ENCODE peak calls at places on chromosomes 11 and 22, in four cellular contexts. J is sigmoid colon, W is LNCaP clone FGC, O is upper lobe of right lung. F is an unnamed sample.

GRCh38 chr11:71490044-71490730 is 36.9 kb upstream of the KRTAP5-7 start:
- DNase-seq in O (no peak), W (no peak), J (peak), F (no peak)

GRCh38 chr11:30560345-30561106 is 25.6 kb downstream of the MPPED2 start:
- DNase-seq in O (no peak), W (no peak), J (no peak), F (no peak)

GRCh38 chr22:22555596-22555995 is 3.5 kb downstream of the PRAME start:
- DNase-seq in J (no peak), O (no peak), W (no peak), F (no peak)

GRCh38 chr11:66020618-66021357 is 5.5 kb downstream of the CATSPER1 start:
- DNase-seq in J (no peak), W (no peak), O (peak), F (no peak)

GRCh38 chr11:97461044-97461880 is 1071.4 kb downstream of the JRKL start:
- DNase-seq in W (no peak), J (no peak), O (peak), F (no peak)

GRCh38 chr11:17779861-17780594 is 45.4 kb downstream of the KCNC1 start:
- DNase-seq in W (no peak), J (peak), O (no peak), F (no peak)

GRCh38 chr11:8834379-8834778 is 76.6 kb upstream of the AKIP1 start:
- DNase-seq in O (no peak), J (no peak), W (no peak), F (no peak)

GRCh38 chr11:33835143-33835878 is 56.6 kb downstream of the LMO2 start:
- DNase-seq in J (no peak), W (peak), O (no peak), F (no peak)

GRCh38 chr11:29343465-29344333 is 673.1 kb downstream of the KCNA4 start:
- DNase-seq in O (peak), J (no peak), W (peak), F (peak)

GRCh38 chr11:14347991-14348390 is 11.0 kb downstream of the RRAS2 start:
- DNase-seq in W (no peak), O (no peak), J (no peak), F (no peak)

GRCh38 chr11:66186470-66186869 is 82.0 kb upstream of the RAB1B start:
- DNase-seq in J (no peak), O (no peak), W (no peak), F (no peak)

GRCh38 chr22:20514658-20515406 is 7.4 kb downstream of the MED15 start:
- DNase-seq in J (no peak), O (no peak), W (no peak), F (no peak)

GRCh38 chr11:17811416-17811815 is 76.8 kb downstream of the KCNC1 start:
- DNase-seq in J (no peak), O (no peak), W (no peak), F (no peak)

GRCh38 chr22:36578619-36579018 is 49.7 kb upstream of the EIF3D start:
- DNase-seq in W (no peak), J (no peak), O (no peak), F (peak)

GRCh38 chr11:45021692-45022130 is 71.0 kb upstream of the TP53I11 start:
- DNase-seq in W (no peak), J (peak), O (peak), F (peak)

GRCh38 chr11:1746956-1747752 is 3.2 kb downstream of the IFITM10 start:
- DNase-seq in W (no peak), O (peak), J (peak), F (peak)

GRCh38 chr11:107999759-108000455 is 8.8 kb upstream of the CUL5 start:
- DNase-seq in J (no peak), W (no peak), O (no peak), F (peak)

GRCh38 chr11:92225563-92226308 is 1.1 kb downstream of the FAT3 start:
- DNase-seq in J (peak), W (no peak), O (peak), F (peak)

GRCh38 chr11:32334822-32335221 is 100.5 kb downstream of the WT1 start:
- DNase-seq in W (no peak), O (no peak), J (no peak), F (peak)

GRCh38 chr11:108624196-108624925 is 30.8 kb upstream of the EXPH5 start:
- DNase-seq in O (no peak), J (no peak), W (no peak), F (no peak)

GRCh38 chr11:63761173-63761572 is 7.4 kb downstream of the ZFTA start:
- DNase-seq in O (no peak), J (no peak), W (no peak), F (peak)

GRCh38 chr11:288328-289144 is at the start of gene PGGHG:
- DNase-seq in W (no peak), O (peak), J (peak), F (peak)

GRCh38 chr11:77568306-77568705 is 21.4 kb upstream of the AQP11 start:
- DNase-seq in W (no peak), O (no peak), J (no peak), F (no peak)

GRCh38 chr11:129943036-129943435 is 47.7 kb upstream of the NFRKB start:
- DNase-seq in J (no peak), W (no peak), O (no peak), F (no peak)

GRCh38 chr11:102705626-102706025 is at the start of gene MMP27:
- DNase-seq in J (no peak), W (no peak), O (no peak), F (no peak)

GRCh38 chr11:959608-960007 is 33.9 kb downstream of the AP2A2 start:
- DNase-seq in J (no peak), O (no peak), W (no peak), F (no peak)

GRCh38 chr11:76164081-76164480 is 42.2 kb downstream of the WNT11 start:
- DNase-seq in W (no peak), J (no peak), O (no peak), F (no peak)

GRCh38 chr11:92227233-92227593 is 2.6 kb downstream of the FAT3 start:
- DNase-seq in O (no peak), W (no peak), J (no peak), F (peak)

DNA sequence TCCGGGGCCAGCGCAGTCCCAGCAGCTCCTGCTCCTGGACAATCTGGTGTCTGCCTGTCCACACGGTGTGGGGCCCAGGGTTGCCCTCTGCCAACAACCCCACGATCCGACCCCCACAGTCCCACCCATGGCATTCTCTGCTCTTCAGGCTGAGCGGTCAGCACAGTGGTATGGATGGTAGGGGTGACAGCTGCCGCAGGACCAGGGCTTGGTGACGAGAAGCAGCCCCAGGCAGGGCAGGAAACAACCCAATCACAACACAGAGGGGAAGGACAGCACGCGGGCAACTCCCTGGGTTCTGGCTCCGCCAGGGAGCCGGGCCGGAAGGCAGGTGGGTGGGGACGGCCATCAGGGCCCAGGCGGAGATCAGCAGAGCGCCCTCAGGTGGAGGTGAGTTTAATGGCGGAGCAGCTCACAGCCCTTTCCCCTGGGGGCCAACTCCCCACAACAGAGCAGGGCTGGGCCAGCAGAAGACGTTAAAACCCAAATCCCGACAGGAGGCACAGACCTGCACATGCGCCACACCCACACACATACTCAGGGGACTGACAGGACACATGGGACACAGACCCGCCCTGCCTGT is 5.3 kb upstream of the CHADL start:
- DNase-seq in O (no peak), J (no peak), W (no peak), F (peak)
- TF ChIP-seq CTCF in O (no peak), J (no peak), W (no peak), F (peak)

GRCh38 chr11:59221438-59221837 is 8.7 kb upstream of the MPEG1 start:
- DNase-seq in J (no peak), O (no peak), W (no peak), F (no peak)
- TF ChIP-seq CTCF in J (no peak), O (no peak), W (no peak), F (no peak)

DNA sequence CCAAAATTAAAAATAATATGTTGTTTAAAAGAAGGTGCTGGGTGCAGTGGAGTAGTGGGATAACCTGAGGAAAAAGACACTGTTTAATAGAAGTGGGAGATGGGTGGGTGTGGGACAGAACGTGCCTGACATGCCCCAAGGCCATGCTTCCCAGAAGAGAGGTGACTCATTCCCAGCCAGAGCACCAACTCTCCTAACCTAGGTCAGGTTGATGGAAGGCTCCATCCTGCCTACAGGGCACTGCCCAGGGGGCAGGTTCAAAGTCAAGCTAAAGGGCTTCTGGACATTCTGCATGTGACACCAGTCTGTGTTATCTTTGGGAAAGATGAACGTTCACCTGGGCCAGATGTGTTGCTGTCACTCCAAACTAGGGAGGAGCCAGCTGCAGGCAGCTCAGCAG is 453.1 kb downstream of the SOX6 start:
- DNase-seq in O (peak), W (no peak), J (no peak), F (no peak)
- TF ChIP-seq CTCF in O (no peak), W (no peak), J (no peak), F (no peak)

GRCh38 chr11:60629399-60629798 is 70.0 kb upstream of the MS4A8 start:
- DNase-seq in J (no peak), W (no peak), O (no peak), F (no peak)

DNA sequence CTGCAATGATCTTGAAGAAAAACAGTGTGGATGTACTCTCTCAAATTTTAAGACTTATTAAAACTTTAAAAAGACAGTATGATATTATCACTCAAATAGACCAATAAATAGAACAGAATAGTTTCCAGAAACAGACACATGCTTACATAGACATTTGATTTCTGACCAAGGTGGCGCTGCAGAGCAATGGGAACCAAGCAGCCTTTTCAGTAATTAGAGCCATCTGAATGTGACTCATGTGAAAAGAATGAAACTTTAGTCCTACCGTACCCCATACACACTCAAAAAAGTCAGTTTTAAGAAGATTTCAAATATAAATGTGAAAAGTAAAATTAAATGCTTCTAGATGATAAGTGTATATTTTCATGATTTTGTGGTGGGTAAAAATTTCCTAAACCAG is 74.2 kb upstream of the MS4A8 start:
- DNase-seq in J (no peak), O (no peak), W (peak), F (peak)
- TF ChIP-seq CTCF in J (no peak), O (peak), W (peak), F (peak)